ENCODE peak calls at places on chromosomes 3 and 15, in five cellular contexts. D is gastrocnemius medialis, K is tibial nerve, E is WERI-Rb-1, X is A549. R is an unnamed sample.

GRCh38 chr3:55476515-55476914 is 10.6 kb downstream of the WNT5A start:
- DNase-seq in D (no peak), K (no peak), E (no peak), X (no peak), R (no peak)

GRCh38 chr15:85036716-85037115 is 55.1 kb downstream of the PDE8A start:
- DNase-seq in D (no peak), K (no peak), E (no peak), X (no peak), R (no peak)

GRCh38 chr3:113601240-113601639 is 68.9 kb downstream of the SIDT1 start:
- DNase-seq in D (no peak), K (no peak), E (no peak), X (no peak), R (no peak)

GRCh38 chr3:12486001-12486400 is 1.7 kb downstream of the TSEN2 start:
- DNase-seq in D (no peak), K (no peak), E (no peak), X (no peak), R (no peak)

GRCh38 chr15:77066961-77067690 is 3.8 kb downstream of the TSPAN3 start:
- DNase-seq in D (no peak), K (no peak), E (no peak), X (peak; percentile 85), R (no peak)

GRCh38 chr3:49661281-49661680 is 12.9 kb upstream of the APEH start:
- DNase-seq in D (no peak), K (no peak), E (no peak), X (peak; percentile 9), R (no peak)

GRCh38 chr3:135678386-135678785 is 287.1 kb upstream of the PPP2R3A start:
- DNase-seq in D (no peak), K (no peak), E (no peak), X (no peak), R (no peak)

GRCh38 chr3:147904421-147904820 is 495.3 kb downstream of the ZIC1 start:
- DNase-seq in D (no peak), K (no peak), E (no peak), X (no peak), R (no peak)

GRCh38 chr15:90286678-90287077 is 21.2 kb downstream of the NGRN start:
- DNase-seq in D (no peak), K (no peak), E (peak; percentile 28), X (peak; percentile 67), R (no peak)

GRCh38 chr15:92869263-92869940 is 30.7 kb upstream of the CHD2 start:
- DNase-seq in D (no peak), K (no peak), E (no peak), X (peak; percentile 84), R (no peak)

GRCh38 chr3:192890348-192891335 is 27.0 kb downstream of the MB21D2 start:
- DNase-seq in D (no peak), K (no peak), E (no peak), X (no peak), R (no peak)

GRCh38 chr3:16463914-16464313 is 49.6 kb downstream of the RFTN1 start:
- DNase-seq in D (no peak), K (no peak), E (no peak), X (no peak), R (no peak)

GRCh38 chr15:70159397-70160009 is 61.8 kb upstream of the TLE3 start:
- DNase-seq in D (no peak), K (no peak), E (peak; percentile 88), X (no peak), R (no peak)

GRCh38 chr3:126911162-126912026 is 71.5 kb upstream of the PLXNA1 start:
- DNase-seq in D (peak; percentile 32), K (no peak), E (no peak), X (peak; percentile 79), R (peak; percentile 38)

GRCh38 chr3:129343643-129344360 is 65.1 kb downstream of the HMCES start:
- DNase-seq in D (no peak), K (no peak), E (no peak), X (peak; percentile 38), R (peak; percentile 30)

GRCh38 chr3:29693863-29694262 is 413.0 kb downstream of the RBMS3 start:
- DNase-seq in D (no peak), K (no peak), E (no peak), X (peak; percentile 85), R (no peak)

GRCh38 chr3:55622116-55622515 is 135.0 kb upstream of the WNT5A start:
- DNase-seq in D (no peak), K (no peak), E (no peak), X (no peak), R (no peak)

GRCh38 chr3:39095778-39096177 is 11.6 kb downstream of the GORASP1 start:
- DNase-seq in D (no peak), K (no peak), E (no peak), X (no peak), R (no peak)

GRCh38 chr3:198113219-198114053 is 153.4 kb downstream of the LMLN start:
- DNase-seq in D (no peak), K (no peak), E (peak; percentile 8), X (no peak), R (no peak)
- H3K9me3 ChIP-seq in D (no peaks in the 10 kb centered on the region), K (no peaks in the 10 kb centered on the region), E (no peaks in the 10 kb centered on the region), X (no peaks in the 10 kb centered on the region), R (peaks cover 8% of the 10 kb centered on the region)

DNA sequence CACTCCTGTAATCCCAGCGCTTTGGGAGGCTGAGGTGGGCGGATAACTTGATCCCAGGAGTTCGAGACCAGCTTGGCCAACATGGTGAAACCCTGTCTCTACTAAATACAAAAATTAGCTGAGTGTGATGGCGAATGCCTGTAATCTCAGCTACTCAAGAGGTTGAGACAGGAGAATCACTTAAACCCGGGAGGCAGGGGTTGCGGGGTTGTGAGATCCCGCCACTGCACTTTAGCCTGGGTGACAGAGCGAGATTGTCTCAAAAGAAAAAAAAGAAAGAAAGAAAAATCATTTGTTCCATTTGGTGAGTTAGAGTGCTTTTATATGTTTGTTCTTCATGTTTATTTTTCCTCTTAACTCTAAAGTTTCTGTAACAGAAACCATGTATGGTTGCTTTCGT is 7.3 kb downstream of the NCK1 start:
- DNase-seq in D (no peak), K (no peak), E (no peak), X (no peak), R (no peak)
- H3K9me3 ChIP-seq in D (no peaks in the 10 kb centered on the region), K (no peaks in the 10 kb centered on the region), E (no peaks in the 10 kb centered on the region), X (no peaks in the 10 kb centered on the region), R (no peaks in the 10 kb centered on the region)

GRCh38 chr15:43361313-43361903 is 9.4 kb downstream of the ZSCAN29 start:
- DNase-seq in D (no peak), K (no peak), E (no peak), X (no peak), R (no peak)

DNA sequence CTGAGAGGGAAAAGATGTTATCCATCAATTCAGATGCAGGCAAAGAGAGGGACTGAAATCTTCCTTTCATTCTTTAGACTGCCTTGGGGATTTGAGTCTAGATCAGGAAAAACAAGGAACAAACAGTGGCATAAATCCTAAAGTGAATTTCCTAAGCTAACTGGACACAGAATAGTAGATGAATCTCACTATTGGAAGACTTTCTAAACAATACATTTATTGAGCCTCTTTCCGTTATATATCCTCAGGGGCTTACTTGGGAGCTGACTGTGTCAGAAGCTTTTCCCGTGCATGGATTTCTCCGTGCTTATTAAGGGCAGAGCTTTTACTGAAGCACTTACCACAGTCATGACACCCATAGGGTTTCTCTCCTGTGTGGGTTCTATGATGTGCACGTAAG is 10.0 kb downstream of the ZSCAN29 start:
- DNase-seq in D (no peak), K (no peak), E (no peak), X (no peak), R (no peak)
- H3K9me3 ChIP-seq in D (peaks cover 12% of the 10 kb centered on the region), K (no peaks in the 10 kb centered on the region), E (peaks cover 21% of the 10 kb centered on the region), X (peaks cover 70% of the 10 kb centered on the region), R (peaks cover 31% of the 10 kb centered on the region)

GRCh38 chr3:196517919-196518318 is 2.8 kb upstream of the SMCO1 start:
- DNase-seq in D (no peak), K (no peak), E (no peak), X (no peak), R (no peak)

GRCh38 chr3:196518999-196519737 is 4.0 kb upstream of the SMCO1 start:
- DNase-seq in D (peak; percentile 56), K (peak; percentile 28), E (peak; percentile 63), X (peak; percentile 80), R (peak; percentile 31)

GRCh38 chr3:196519738-196520122 is 4.6 kb upstream of the SMCO1 start:
- DNase-seq in D (no peak), K (no peak), E (peak; percentile 11), X (no peak), R (no peak)

GRCh38 chr3:196514913-196515621 is at the start of gene SMCO1:
- DNase-seq in D (peak; percentile 16), K (no peak), E (no peak), X (no peak), R (no peak)

DNA sequence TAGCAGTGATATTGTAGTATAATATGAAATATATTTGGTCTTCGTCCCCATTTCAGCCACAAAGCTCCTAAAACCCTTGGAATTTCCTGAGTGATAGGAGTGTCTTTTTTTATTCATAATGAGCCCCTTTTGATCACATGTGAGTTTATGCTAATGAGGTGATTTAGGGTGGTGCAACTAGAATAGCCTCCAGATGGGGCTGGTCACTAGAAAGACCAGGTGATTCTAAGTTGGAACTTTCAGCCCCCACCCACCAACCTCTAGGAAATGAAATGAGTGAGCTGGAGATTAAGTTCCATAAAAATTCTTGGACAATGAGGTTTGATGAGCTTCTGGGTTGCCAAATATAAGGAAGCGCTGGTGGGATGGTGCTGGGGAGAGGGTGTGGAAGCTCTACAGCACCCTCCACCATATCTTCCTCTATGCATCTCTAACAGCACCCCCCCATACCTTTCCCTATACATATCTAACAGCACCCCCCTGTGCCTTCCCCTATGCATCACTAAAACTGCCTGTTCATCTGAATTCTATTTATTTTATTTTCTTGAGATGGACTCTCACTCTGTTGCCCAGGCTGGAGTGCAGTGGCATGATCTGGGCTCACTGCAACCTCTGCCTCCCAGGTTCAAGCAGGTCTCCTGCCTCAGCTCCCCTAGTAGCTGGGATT is 2.1 kb upstream of the SMCO1 start:
- DNase-seq in D (no peak), K (no peak), E (no peak), X (no peak), R (no peak)
- H3K9me3 ChIP-seq in D (peaks cover 4% of the 10 kb centered on the region), K (no peaks in the 10 kb centered on the region), E (peaks cover 5% of the 10 kb centered on the region), X (peaks cover 40% of the 10 kb centered on the region), R (peaks cover 8% of the 10 kb centered on the region)

GRCh38 chr3:125351152-125351551 is 24.0 kb downstream of the ZNF148 start:
- DNase-seq in D (no peak), K (no peak), E (no peak), X (no peak), R (no peak)

GRCh38 chr3:125353659-125354058 is 21.5 kb downstream of the ZNF148 start:
- DNase-seq in D (no peak), K (no peak), E (no peak), X (no peak), R (no peak)

GRCh38 chr3:125353128-125353527 is 22.0 kb downstream of the ZNF148 start:
- DNase-seq in D (no peak), K (no peak), E (no peak), X (no peak), R (no peak)

GRCh38 chr3:125350597-125350996 is 24.5 kb downstream of the ZNF148 start:
- DNase-seq in D (no peak), K (no peak), E (no peak), X (no peak), R (no peak)

GRCh38 chr3:125351814-125352456 is 23.2 kb downstream of the ZNF148 start:
- DNase-seq in D (no peak), K (no peak), E (no peak), X (no peak), R (no peak)
- H3K9me3 ChIP-seq in D (no peaks in the 10 kb centered on the region), K (no peaks in the 10 kb centered on the region), E (no peaks in the 10 kb centered on the region), X (no peaks in the 10 kb centered on the region), R (peaks cover 2% of the 10 kb centered on the region)